ENCODE peak calls at places on chromosome 6, in ten cellular contexts. One of them, this sample, is unnamed.
A peak's percentile ranks its signal among the peaks of the same experiment; 100 is the strongest.

GRCh38 chr6:35474129-35474977 is 6.2 kb downstream of the RPL10A start:
- DNase-seq in PC-9: no peak
- DNase-seq in AG09309: no peak
- DNase-seq in AG10803: no peak
- DNase-seq in cardiac muscle cell: no peak
- DNase-seq in CD8-positive, alpha-beta T cell: no peak
- DNase-seq in GM12865: peak; percentile 52
- DNase-seq in colonic mucosa: no peak
- DNase-seq in testis: no peak
- DNase-seq in PC-3: no peak
- DNase-seq in this sample: no peak

GRCh38 chr6:842141-842540 is 149.2 kb upstream of the EXOC2 start:
- DNase-seq in PC-9: no peak
- DNase-seq in AG09309: no peak
- DNase-seq in AG10803: no peak
- DNase-seq in cardiac muscle cell: no peak
- DNase-seq in CD8-positive, alpha-beta T cell: no peak
- DNase-seq in GM12865: no peak
- DNase-seq in colonic mucosa: no peak
- DNase-seq in testis: no peak
- DNase-seq in PC-3: no peak
- DNase-seq in this sample: no peak

GRCh38 chr6:83470587-83470986 is 39.7 kb upstream of the ME1 start:
- DNase-seq in PC-9: no peak
- DNase-seq in AG09309: no peak
- DNase-seq in AG10803: no peak
- DNase-seq in cardiac muscle cell: no peak
- DNase-seq in CD8-positive, alpha-beta T cell: no peak
- DNase-seq in GM12865: no peak
- DNase-seq in colonic mucosa: no peak
- DNase-seq in testis: no peak
- DNase-seq in PC-3: no peak
- DNase-seq in this sample: no peak

GRCh38 chr6:98590957-98591356 is 243.4 kb upstream of the POU3F2 start:
- DNase-seq in PC-9: no peak
- DNase-seq in AG09309: no peak
- DNase-seq in AG10803: no peak
- DNase-seq in cardiac muscle cell: no peak
- DNase-seq in CD8-positive, alpha-beta T cell: no peak
- DNase-seq in GM12865: no peak
- DNase-seq in colonic mucosa: no peak
- DNase-seq in testis: no peak
- DNase-seq in PC-3: no peak
- DNase-seq in this sample: no peak

GRCh38 chr6:139325003-139325600 is 33.3 kb upstream of the TXLNB start:
- DNase-seq in PC-9: no peak
- DNase-seq in AG09309: no peak
- DNase-seq in AG10803: no peak
- DNase-seq in cardiac muscle cell: no peak
- DNase-seq in CD8-positive, alpha-beta T cell: no peak
- DNase-seq in GM12865: peak; percentile 35
- DNase-seq in colonic mucosa: no peak
- DNase-seq in testis: no peak
- DNase-seq in PC-3: no peak
- DNase-seq in this sample: no peak

GRCh38 chr6:81890846-81891245 is 138.4 kb upstream of the TENT5A start:
- DNase-seq in PC-9: no peak
- DNase-seq in AG09309: peak; percentile 89
- DNase-seq in AG10803: peak; percentile 96
- DNase-seq in cardiac muscle cell: peak; percentile 36
- DNase-seq in CD8-positive, alpha-beta T cell: no peak
- DNase-seq in GM12865: no peak
- DNase-seq in colonic mucosa: no peak
- DNase-seq in testis: no peak
- DNase-seq in PC-3: no peak
- DNase-seq in this sample: peak; percentile 84

GRCh38 chr6:125279961-125280360 is 21.8 kb downstream of the HDDC2 start:
- DNase-seq in PC-9: no peak
- DNase-seq in AG09309: no peak
- DNase-seq in AG10803: no peak
- DNase-seq in cardiac muscle cell: no peak
- DNase-seq in CD8-positive, alpha-beta T cell: no peak
- DNase-seq in GM12865: peak; percentile 57
- DNase-seq in colonic mucosa: no peak
- DNase-seq in testis: no peak
- DNase-seq in PC-3: no peak
- DNase-seq in this sample: no peak

GRCh38 chr6:89669002-89669401 is 30.5 kb upstream of the LYRM2 start:
- DNase-seq in PC-9: no peak
- DNase-seq in AG09309: no peak
- DNase-seq in AG10803: no peak
- DNase-seq in cardiac muscle cell: peak; percentile 63
- DNase-seq in CD8-positive, alpha-beta T cell: no peak
- DNase-seq in GM12865: no peak
- DNase-seq in colonic mucosa: no peak
- DNase-seq in testis: no peak
- DNase-seq in PC-3: no peak
- DNase-seq in this sample: no peak

GRCh38 chr6:108662702-108663101 is 102.0 kb downstream of the FOXO3 start:
- DNase-seq in PC-9: no peak
- DNase-seq in AG09309: no peak
- DNase-seq in AG10803: no peak
- DNase-seq in cardiac muscle cell: no peak
- DNase-seq in CD8-positive, alpha-beta T cell: no peak
- DNase-seq in GM12865: no peak
- DNase-seq in colonic mucosa: no peak
- DNase-seq in testis: no peak
- DNase-seq in PC-3: no peak
- DNase-seq in this sample: no peak

GRCh38 chr6:133396225-133396624 is 155.1 kb downstream of the EYA4 start:
- DNase-seq in PC-9: no peak
- DNase-seq in AG09309: no peak
- DNase-seq in AG10803: no peak
- DNase-seq in cardiac muscle cell: peak; percentile 37
- DNase-seq in CD8-positive, alpha-beta T cell: no peak
- DNase-seq in GM12865: no peak
- DNase-seq in colonic mucosa: no peak
- DNase-seq in testis: no peak
- DNase-seq in PC-3: peak; percentile 35
- DNase-seq in this sample: no peak

GRCh38 chr6:54758340-54758739 is 88.2 kb upstream of the FAM83B start:
- DNase-seq in PC-9: no peak
- DNase-seq in AG09309: no peak
- DNase-seq in AG10803: no peak
- DNase-seq in cardiac muscle cell: no peak
- DNase-seq in CD8-positive, alpha-beta T cell: no peak
- DNase-seq in GM12865: no peak
- DNase-seq in colonic mucosa: no peak
- DNase-seq in testis: no peak
- DNase-seq in PC-3: no peak
- DNase-seq in this sample: no peak

GRCh38 chr6:10163159-10163962 is 251.5 kb downstream of the TFAP2A start:
- DNase-seq in PC-9: peak; percentile 84
- DNase-seq in AG09309: no peak
- DNase-seq in AG10803: no peak
- DNase-seq in cardiac muscle cell: no peak
- DNase-seq in CD8-positive, alpha-beta T cell: no peak
- DNase-seq in GM12865: no peak
- DNase-seq in colonic mucosa: no peak
- DNase-seq in testis: no peak
- DNase-seq in PC-3: peak; percentile 83
- DNase-seq in this sample: no peak

GRCh38 chr6:43993881-43994523 is 133.2 kb downstream of the MRPL14 start:
- DNase-seq in PC-9: peak; percentile 44
- DNase-seq in AG09309: no peak
- DNase-seq in AG10803: no peak
- DNase-seq in cardiac muscle cell: no peak
- DNase-seq in CD8-positive, alpha-beta T cell: no peak
- DNase-seq in GM12865: peak; percentile 12
- DNase-seq in colonic mucosa: no peak
- DNase-seq in testis: no peak
- DNase-seq in PC-3: peak; percentile 55
- DNase-seq in this sample: no peak
- H3K4me3 ChIP-seq in PC-9: no peak overlapping the region
- H3K4me3 ChIP-seq in AG09309: no peak overlapping the region
- H3K4me3 ChIP-seq in AG10803: no peak overlapping the region
- H3K4me3 ChIP-seq in cardiac muscle cell: no peak overlapping the region
- H3K4me3 ChIP-seq in CD8-positive, alpha-beta T cell: no peak overlapping the region
- H3K4me3 ChIP-seq in GM12865: no peak overlapping the region
- H3K4me3 ChIP-seq in colonic mucosa: no peak overlapping the region
- H3K4me3 ChIP-seq in testis: no peak overlapping the region
- H3K4me3 ChIP-seq in PC-3: no peak overlapping the region
- H3K4me3 ChIP-seq in this sample: no peak overlapping the region

GRCh38 chr6:159914565-159914923 is 23.8 kb downstream of the MAS1 start:
- DNase-seq in PC-9: no peak
- DNase-seq in AG09309: no peak
- DNase-seq in AG10803: no peak
- DNase-seq in cardiac muscle cell: no peak
- DNase-seq in CD8-positive, alpha-beta T cell: no peak
- DNase-seq in GM12865: no peak
- DNase-seq in colonic mucosa: no peak
- DNase-seq in testis: no peak
- DNase-seq in PC-3: no peak
- DNase-seq in this sample: no peak

GRCh38 chr6:159915397-159915796 is 24.6 kb downstream of the MAS1 start:
- DNase-seq in PC-9: no peak
- DNase-seq in AG09309: no peak
- DNase-seq in AG10803: no peak
- DNase-seq in cardiac muscle cell: no peak
- DNase-seq in CD8-positive, alpha-beta T cell: no peak
- DNase-seq in GM12865: no peak
- DNase-seq in colonic mucosa: no peak
- DNase-seq in testis: no peak
- DNase-seq in PC-3: no peak
- DNase-seq in this sample: no peak

GRCh38 chr6:159916237-159916636 is 25.4 kb downstream of the MAS1 start:
- DNase-seq in PC-9: no peak
- DNase-seq in AG09309: no peak
- DNase-seq in AG10803: no peak
- DNase-seq in cardiac muscle cell: no peak
- DNase-seq in CD8-positive, alpha-beta T cell: no peak
- DNase-seq in GM12865: no peak
- DNase-seq in colonic mucosa: no peak
- DNase-seq in testis: no peak
- DNase-seq in PC-3: no peak
- DNase-seq in this sample: no peak

GRCh38 chr6:159913375-159913774 is 22.6 kb downstream of the MAS1 start:
- DNase-seq in PC-9: no peak
- DNase-seq in AG09309: no peak
- DNase-seq in AG10803: no peak
- DNase-seq in cardiac muscle cell: no peak
- DNase-seq in CD8-positive, alpha-beta T cell: no peak
- DNase-seq in GM12865: no peak
- DNase-seq in colonic mucosa: no peak
- DNase-seq in testis: no peak
- DNase-seq in PC-3: no peak
- DNase-seq in this sample: no peak

GRCh38 chr6:159913862-159914564 is 23.2 kb downstream of the MAS1 start:
- DNase-seq in PC-9: no peak
- DNase-seq in AG09309: no peak
- DNase-seq in AG10803: no peak
- DNase-seq in cardiac muscle cell: no peak
- DNase-seq in CD8-positive, alpha-beta T cell: no peak
- DNase-seq in GM12865: no peak
- DNase-seq in colonic mucosa: no peak
- DNase-seq in testis: no peak
- DNase-seq in PC-3: no peak
- DNase-seq in this sample: no peak
- TF ChIP-seq CTCF in PC-9: no peak
- TF ChIP-seq CTCF in AG09309: no peak
- TF ChIP-seq CTCF in AG10803: no peak
- TF ChIP-seq CTCF in cardiac muscle cell: no peak
- TF ChIP-seq CTCF in CD8-positive, alpha-beta T cell: no peak
- TF ChIP-seq CTCF in GM12865: no peak
- TF ChIP-seq CTCF in colonic mucosa: no peak
- TF ChIP-seq CTCF in testis: no peak
- TF ChIP-seq CTCF in PC-3: no peak
- TF ChIP-seq CTCF in this sample: no peak

GRCh38 chr6:154696661-154697060 is 36.6 kb upstream of the SCAF8 start:
- DNase-seq in PC-9: no peak
- DNase-seq in AG09309: no peak
- DNase-seq in AG10803: no peak
- DNase-seq in cardiac muscle cell: no peak
- DNase-seq in CD8-positive, alpha-beta T cell: no peak
- DNase-seq in GM12865: no peak
- DNase-seq in colonic mucosa: peak; percentile 3
- DNase-seq in testis: no peak
- DNase-seq in PC-3: no peak
- DNase-seq in this sample: no peak

GRCh38 chr6:154689654-154690053 is 43.6 kb upstream of the SCAF8 start:
- DNase-seq in PC-9: no peak
- DNase-seq in AG09309: no peak
- DNase-seq in AG10803: no peak
- DNase-seq in cardiac muscle cell: no peak
- DNase-seq in CD8-positive, alpha-beta T cell: no peak
- DNase-seq in GM12865: no peak
- DNase-seq in colonic mucosa: no peak
- DNase-seq in testis: no peak
- DNase-seq in PC-3: no peak
- DNase-seq in this sample: no peak

GRCh38 chr6:154686162-154686561 is 47.1 kb upstream of the SCAF8 start:
- DNase-seq in PC-9: no peak
- DNase-seq in AG09309: no peak
- DNase-seq in AG10803: no peak
- DNase-seq in cardiac muscle cell: no peak
- DNase-seq in CD8-positive, alpha-beta T cell: no peak
- DNase-seq in GM12865: no peak
- DNase-seq in colonic mucosa: no peak
- DNase-seq in testis: no peak
- DNase-seq in PC-3: no peak
- DNase-seq in this sample: no peak

DNA sequence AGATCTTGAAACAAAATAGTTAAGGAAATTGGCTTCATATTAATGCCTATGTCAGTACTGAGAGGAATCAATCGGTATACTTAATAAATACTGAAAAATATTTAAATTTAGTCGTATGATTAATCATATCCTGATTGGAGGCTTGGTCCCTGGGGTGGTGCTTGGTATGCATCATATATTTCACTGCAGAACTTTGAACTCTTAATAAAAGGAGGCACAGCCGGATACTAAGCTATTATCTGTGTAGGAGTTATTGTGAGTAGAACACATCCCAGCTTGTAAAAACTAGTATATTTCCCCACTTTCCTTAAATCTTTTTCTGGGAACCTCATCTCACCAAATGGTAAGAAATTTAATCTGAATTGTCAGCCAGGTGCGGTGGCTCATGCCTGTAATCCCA is 42.4 kb upstream of the SCAF8 start:
- DNase-seq in PC-9: no peak
- DNase-seq in AG09309: no peak
- DNase-seq in AG10803: no peak
- DNase-seq in cardiac muscle cell: no peak
- DNase-seq in CD8-positive, alpha-beta T cell: no peak
- DNase-seq in GM12865: no peak
- DNase-seq in colonic mucosa: no peak
- DNase-seq in testis: no peak
- DNase-seq in PC-3: no peak
- DNase-seq in this sample: no peak
- H3K4me3 ChIP-seq in PC-9: no peak overlapping the region
- H3K4me3 ChIP-seq in AG09309: no peak overlapping the region
- H3K4me3 ChIP-seq in AG10803: no peak overlapping the region
- H3K4me3 ChIP-seq in cardiac muscle cell: no peak overlapping the region
- H3K4me3 ChIP-seq in CD8-positive, alpha-beta T cell: no peak overlapping the region
- H3K4me3 ChIP-seq in GM12865: no peak overlapping the region
- H3K4me3 ChIP-seq in colonic mucosa: no peak overlapping the region
- H3K4me3 ChIP-seq in testis: no peak overlapping the region
- H3K4me3 ChIP-seq in PC-3: no peak overlapping the region
- H3K4me3 ChIP-seq in this sample: no peak overlapping the region

GRCh38 chr6:68958327-68958726 is 323.2 kb downstream of the ADGRB3 start:
- DNase-seq in PC-9: no peak
- DNase-seq in AG09309: no peak
- DNase-seq in AG10803: peak; percentile 1
- DNase-seq in cardiac muscle cell: peak; percentile 5
- DNase-seq in CD8-positive, alpha-beta T cell: no peak
- DNase-seq in GM12865: peak; percentile 3
- DNase-seq in colonic mucosa: no peak
- DNase-seq in testis: no peak
- DNase-seq in PC-3: peak; percentile 15
- DNase-seq in this sample: no peak
- TF ChIP-seq CTCF in PC-9: peak; percentile 36
- TF ChIP-seq CTCF in AG09309: no peak
- TF ChIP-seq CTCF in AG10803: peak; percentile 14
- TF ChIP-seq CTCF in cardiac muscle cell: peak; percentile 10
- TF ChIP-seq CTCF in CD8-positive, alpha-beta T cell: no peak
- TF ChIP-seq CTCF in GM12865: no peak
- TF ChIP-seq CTCF in colonic mucosa: no peak
- TF ChIP-seq CTCF in testis: no peak
- TF ChIP-seq CTCF in PC-3: peak; percentile 41
- TF ChIP-seq CTCF in this sample: no peak